ENCODE peak calls at places on chromosomes 12 and 14, in six cellular contexts. K is HCT116, O is Panc1, W is HepG2, P is K562, B is GM12878. N is an unnamed sample.

GRCh38 chr14:22003471-22003870 is 329.9 kb upstream of the OR4E1 start:
- DNase-seq in B (no peak), K (no peak), W (no peak), P (no peak), O (no peak), N (no peak)

GRCh38 chr14:33617154-33617553 is 333.7 kb downstream of the EGLN3 start:
- DNase-seq in K (no peak), W (no peak), O (no peak), B (no peak), P (no peak), N (no peak)

GRCh38 chr12:8078400-8078799 is 3.7 kb upstream of the NECAP1 start:
- DNase-seq in P (peak; percentile 61), W (no peak), K (peak; percentile 50), O (no peak), B (no peak), N (peak; percentile 64)

GRCh38 chr14:103521438-103521961 is 1.1 kb downstream of the CKB start:
- DNase-seq in W (no peak), B (no peak), K (no peak), O (no peak), P (peak; percentile 67), N (peak; percentile 78)

GRCh38 chr14:99277534-99277933 is 5.5 kb upstream of the BCL11B start:
- DNase-seq in K (no peak), B (no peak), P (no peak), W (no peak), O (no peak), N (no peak)

GRCh38 chr12:6752181-6752930 is 585 bp downstream of the MLF2 start:
- DNase-seq in B (no peak), P (no peak), O (no peak), W (peak; percentile 51), K (no peak), N (peak; percentile 82)

GRCh38 chr12:63079791-63080395 is 71.1 kb downstream of the AVPR1A start:
- DNase-seq in B (no peak), P (no peak), O (no peak), K (no peak), W (no peak), N (no peak)

GRCh38 chr14:30464481-30464880 is 94.5 kb upstream of the G2E3 start:
- DNase-seq in W (no peak), B (no peak), P (no peak), O (no peak), K (no peak), N (no peak)

GRCh38 chr12:122297494-122297893 is 31.2 kb upstream of the VPS33A start:
- DNase-seq in P (no peak), O (no peak), W (no peak), K (no peak), B (no peak), N (no peak)

GRCh38 chr14:96203116-96203515 is 1.5 kb upstream of the BDKRB2 start:
- DNase-seq in O (no peak), P (no peak), W (no peak), B (no peak), K (no peak), N (no peak)

GRCh38 chr14:68377459-68377858 is 415.4 kb downstream of the ZFP36L1 start:
- DNase-seq in O (no peak), K (no peak), B (no peak), W (peak; percentile 92), P (peak; percentile 82), N (no peak)

GRCh38 chr14:34103176-34103575 is 152.3 kb upstream of the EGLN3 start:
- DNase-seq in K (no peak), B (no peak), O (no peak), W (peak; percentile 63), P (no peak), N (no peak)

GRCh38 chr12:32993404-32993803 is 96.8 kb upstream of the PKP2 start:
- DNase-seq in B (no peak), W (no peak), P (no peak), K (no peak), O (no peak), N (no peak)

GRCh38 chr12:96208346-96208745 is 14.2 kb downstream of the ELK3 start:
- DNase-seq in K (no peak), P (no peak), B (no peak), O (no peak), W (no peak), N (no peak)

GRCh38 chr14:23559010-23559920 is 3.2 kb downstream of the THTPA start:
- DNase-seq in P (peak; percentile 74), K (no peak), W (peak; percentile 72), O (no peak), B (no peak), N (peak; percentile 76)

GRCh38 chr12:66319266-66319954 is 17.1 kb downstream of the HELB start:
- DNase-seq in W (no peak), O (no peak), B (no peak), K (no peak), P (no peak), N (no peak)

GRCh38 chr14:58763210-58763609 is 125.4 kb downstream of the DACT1 start:
- DNase-seq in P (no peak), O (no peak), K (no peak), B (no peak), W (no peak), N (no peak)

GRCh38 chr14:75720828-75721227 is 59.8 kb downstream of the TTLL5 start:
- DNase-seq in B (no peak), W (no peak), P (no peak), O (no peak), K (no peak), N (no peak)

GRCh38 chr12:85260904-85261303 is 19.1 kb upstream of the ALX1 start:
- DNase-seq in W (no peak), B (no peak), P (no peak), K (no peak), O (no peak), N (no peak)

GRCh38 chr14:95547626-95548327 is 12.9 kb downstream of the GLRX5 start:
- DNase-seq in O (no peak), W (peak; percentile 92), P (no peak), B (no peak), K (no peak), N (no peak)

GRCh38 chr14:71105177-71105576 is 197.9 kb downstream of the PCNX1 start:
- DNase-seq in O (no peak), B (no peak), K (no peak), P (no peak), W (no peak), N (no peak)

GRCh38 chr14:71108398-71109114 is 201.3 kb downstream of the PCNX1 start:
- DNase-seq in W (no peak), B (no peak), O (no peak), P (no peak), K (no peak), N (no peak)

GRCh38 chr14:71107921-71108320 is 200.7 kb downstream of the PCNX1 start:
- DNase-seq in K (no peak), P (no peak), O (no peak), W (no peak), B (no peak), N (no peak)

GRCh38 chr14:71103662-71104484 is 196.6 kb downstream of the PCNX1 start:
- DNase-seq in P (peak; percentile 59), K (peak; percentile 41), B (peak; percentile 13), O (peak; percentile 18), W (peak; percentile 50), N (peak; percentile 46)
- TF ChIP-seq REST in P (no peak), K (no peak), B (no peak), O (no peak), W (no peak), N (no peak)

DNA sequence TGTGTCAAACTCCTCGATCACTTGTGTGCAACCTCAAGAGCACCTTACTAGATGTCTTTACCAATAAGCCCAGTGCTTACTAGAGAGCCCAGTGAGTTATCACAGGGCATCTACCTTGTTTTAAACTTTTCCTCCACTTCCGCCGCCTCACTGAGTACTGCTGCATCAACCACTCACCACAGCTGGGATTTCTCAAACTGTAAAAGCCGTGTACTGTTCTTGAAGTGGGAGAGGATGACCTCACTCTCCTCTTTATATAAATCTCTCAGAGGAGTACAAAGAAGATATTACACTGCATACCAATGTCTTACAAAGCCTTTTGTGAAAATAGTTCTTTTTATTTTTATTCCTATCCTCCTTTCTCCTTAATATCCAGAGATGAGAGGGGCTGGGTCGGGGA is 94.1 kb downstream of the PLCZ1 start:
- DNase-seq in P (no peak), O (no peak), B (no peak), W (no peak), K (no peak), N (no peak)
- TF ChIP-seq POLR2AphosphoS5 in P (no peak), O (no peak), B (no peak), W (no peak), K (no peak), N (no peak)

GRCh38 chr12:112900298-112901145 is 6.2 kb upstream of the OAS1 start:
- DNase-seq in W (peak; percentile 46), K (peak; percentile 80), P (peak; percentile 38), O (peak; percentile 30), B (no peak), N (peak; percentile 50)
- TF ChIP-seq SIN3A in W (no peak), K (no peak), P (no peak), O (no peak), B (no peak), N (no peak)

GRCh38 chr12:2326470-2326869 is 273.7 kb downstream of the CACNA1C start:
- DNase-seq in K (no peak), B (no peak), O (no peak), P (no peak), W (no peak), N (no peak)
- TF ChIP-seq REST in K (no peak), B (no peak), O (no peak), P (no peak), W (no peak), N (no peak)

GRCh38 chr12:131941116-131941986 is 8.4 kb upstream of the EP400 start:
- DNase-seq in K (no peak), O (no peak), B (no peak), W (no peak), P (no peak), N (no peak)
- TF ChIP-seq POLR2AphosphoS5 in K (no peak), O (no peak), B (no peak), W (no peak), P (no peak), N (no peak)

GRCh38 chr12:115473257-115473956 is 789.4 kb upstream of the TBX3 start:
- DNase-seq in O (no peak), P (no peak), B (no peak), W (no peak), K (no peak), N (no peak)
- TF ChIP-seq SIN3A in O (no peak), P (no peak), B (no peak), W (no peak), K (no peak), N (no peak)

N was measured in SK-N-SH.